ENCODE peak calls at places on chromosomes 12 and 14, in six cellular contexts. M is HFFc6; K is GM23248; Q is effector CD4-positive, alpha-beta T cell; W is iris pigment epithelial cell; I is stimulated activated CD8-positive, alpha-beta memory T cell treated with anti-CD3 and anti-CD28 coated beads, Interleukin-7, amount 100 ng/mL, for 4 hours. U is an unnamed sample.

GRCh38 chr12:7142057-7142644 is 12.0 kb downstream of the CLSTN3 start:
- DNase-seq in M (peak), K (peak), Q (peak), W (peak), I (no peak), U (peak)

GRCh38 chr12:124162151-124163110 is 132.5 kb upstream of the RFLNA start:
- DNase-seq in M (no peak), K (no peak), Q (no peak), W (no peak), I (no peak), U (no peak)

GRCh38 chr14:64971890-64972785 is at the start of gene RAB15:
- DNase-seq in M (no peak), K (peak), Q (peak), W (peak), I (no peak), U (peak)

GRCh38 chr14:91286530-91286937 is 42.0 kb upstream of the GPR68 start:
- DNase-seq in M (peak), K (peak), Q (peak), W (peak), I (peak), U (peak)

GRCh38 chr12:122385171-122386041 is 37.1 kb downstream of the CLIP1 start:
- DNase-seq in M (no peak), K (no peak), Q (no peak), W (no peak), I (no peak), U (no peak)

GRCh38 chr14:61598980-61599379 is 96.3 kb upstream of the HIF1A start:
- DNase-seq in M (no peak), K (no peak), Q (no peak), W (no peak), I (no peak), U (peak)

GRCh38 chr12:6567112-6567680 is 895 bp downstream of the NOP2 start:
- DNase-seq in M (no peak), K (peak), Q (no peak), W (no peak), I (no peak), U (no peak)

GRCh38 chr12:99476956-99477355 is 170.6 kb upstream of the GARIN6 start:
- DNase-seq in M (no peak), K (no peak), Q (no peak), W (no peak), I (no peak), U (no peak)

GRCh38 chr12:24889403-24889802 is 59.5 kb downstream of the BCAT1 start:
- DNase-seq in M (no peak), K (no peak), Q (no peak), W (no peak), I (no peak), U (no peak)

GRCh38 chr12:126747530-126748149 is 1519.3 kb upstream of the TMEM132C start:
- DNase-seq in M (peak), K (peak), Q (peak), W (peak), I (peak), U (peak)

GRCh38 chr14:99687284-99688209 is 3.4 kb downstream of the CYP46A1 start:
- DNase-seq in M (no peak), K (no peak), Q (no peak), W (no peak), I (no peak), U (peak)

GRCh38 chr12:15320881-15321280 is 1.4 kb upstream of the PTPRO start:
- DNase-seq in M (no peak), K (no peak), Q (no peak), W (no peak), I (no peak), U (no peak)

GRCh38 chr12:51923506-51924365 is 16.4 kb downstream of the ACVRL1 start:
- DNase-seq in M (no peak), K (peak), Q (peak), W (no peak), I (peak), U (peak)

GRCh38 chr12:98939350-98939749 is 294.3 kb downstream of the APAF1 start:
- DNase-seq in M (no peak), K (peak), Q (no peak), W (peak), I (no peak), U (no peak)

GRCh38 chr12:125412506-125412905 is 347.3 kb downstream of the AACS start:
- DNase-seq in M (no peak), K (no peak), Q (no peak), W (no peak), I (no peak), U (no peak)

GRCh38 chr14:89573399-89573657 is 156.3 kb upstream of the FOXN3 start:
- DNase-seq in M (no peak), K (no peak), Q (no peak), W (no peak), I (no peak), U (no peak)

U was measured in islet precursor cell.